ENCODE peak calls at places on chromosomes 12 and 14, in nine cellular contexts. One of them, this sample, is unnamed.

GRCh38 chr14:79551591-79551990 is 659.7 kb downstream of the DIO2 start:
- DNase-seq in tibial artery: no peak
- DNase-seq in CD4-positive, alpha-beta memory T cell: no peak
- DNase-seq in K562: no peak
- DNase-seq in activated T-helper 1 cell treated with anti-CD3 and anti-CD28 coated beads, Interleukin-2, amount 50 U/mL, for 16 hours: no peak
- DNase-seq in NCI-H774: no peak
- DNase-seq in HL-60: no peak
- DNase-seq in NCI-H226: no peak
- DNase-seq in stimulated activated CD8-positive, alpha-beta memory T cell treated with anti-CD3 and anti-CD28 coated beads, Interleukin-7, amount 100 ng/mL, for 24 hours: no peak
- DNase-seq in this sample: no peak

GRCh38 chr12:130673036-130673705 is 42.9 kb downstream of the RIMBP2 start:
- DNase-seq in tibial artery: no peak
- DNase-seq in CD4-positive, alpha-beta memory T cell: no peak
- DNase-seq in K562: no peak
- DNase-seq in activated T-helper 1 cell treated with anti-CD3 and anti-CD28 coated beads, Interleukin-2, amount 50 U/mL, for 16 hours: no peak
- DNase-seq in NCI-H774: no peak
- DNase-seq in HL-60: no peak
- DNase-seq in NCI-H226: no peak
- DNase-seq in stimulated activated CD8-positive, alpha-beta memory T cell treated with anti-CD3 and anti-CD28 coated beads, Interleukin-7, amount 100 ng/mL, for 24 hours: no peak
- DNase-seq in this sample: no peak

GRCh38 chr12:92987846-92988621 is 58.9 kb upstream of the EEA1 start:
- DNase-seq in tibial artery: peak
- DNase-seq in CD4-positive, alpha-beta memory T cell: no peak
- DNase-seq in K562: no peak
- DNase-seq in activated T-helper 1 cell treated with anti-CD3 and anti-CD28 coated beads, Interleukin-2, amount 50 U/mL, for 16 hours: no peak
- DNase-seq in NCI-H774: no peak
- DNase-seq in HL-60: peak
- DNase-seq in NCI-H226: no peak
- DNase-seq in stimulated activated CD8-positive, alpha-beta memory T cell treated with anti-CD3 and anti-CD28 coated beads, Interleukin-7, amount 100 ng/mL, for 24 hours: no peak
- DNase-seq in this sample: no peak

GRCh38 chr14:85131523-85131922 is 398.4 kb upstream of the FLRT2 start:
- DNase-seq in tibial artery: no peak
- DNase-seq in CD4-positive, alpha-beta memory T cell: no peak
- DNase-seq in K562: no peak
- DNase-seq in activated T-helper 1 cell treated with anti-CD3 and anti-CD28 coated beads, Interleukin-2, amount 50 U/mL, for 16 hours: no peak
- DNase-seq in NCI-H774: no peak
- DNase-seq in HL-60: no peak
- DNase-seq in NCI-H226: no peak
- DNase-seq in stimulated activated CD8-positive, alpha-beta memory T cell treated with anti-CD3 and anti-CD28 coated beads, Interleukin-7, amount 100 ng/mL, for 24 hours: no peak
- DNase-seq in this sample: no peak

GRCh38 chr12:10140001-10140400 is 10.0 kb upstream of the CLEC7A start:
- DNase-seq in tibial artery: no peak
- DNase-seq in CD4-positive, alpha-beta memory T cell: peak
- DNase-seq in K562: peak
- DNase-seq in activated T-helper 1 cell treated with anti-CD3 and anti-CD28 coated beads, Interleukin-2, amount 50 U/mL, for 16 hours: no peak
- DNase-seq in NCI-H774: no peak
- DNase-seq in HL-60: peak
- DNase-seq in NCI-H226: peak
- DNase-seq in stimulated activated CD8-positive, alpha-beta memory T cell treated with anti-CD3 and anti-CD28 coated beads, Interleukin-7, amount 100 ng/mL, for 24 hours: no peak
- DNase-seq in this sample: peak

GRCh38 chr12:59733200-59733599 is 137.4 kb downstream of the SLC16A7 start:
- DNase-seq in tibial artery: no peak
- DNase-seq in CD4-positive, alpha-beta memory T cell: no peak
- DNase-seq in K562: no peak
- DNase-seq in activated T-helper 1 cell treated with anti-CD3 and anti-CD28 coated beads, Interleukin-2, amount 50 U/mL, for 16 hours: no peak
- DNase-seq in NCI-H774: no peak
- DNase-seq in HL-60: no peak
- DNase-seq in NCI-H226: no peak
- DNase-seq in stimulated activated CD8-positive, alpha-beta memory T cell treated with anti-CD3 and anti-CD28 coated beads, Interleukin-7, amount 100 ng/mL, for 24 hours: no peak
- DNase-seq in this sample: no peak

GRCh38 chr14:104326848-104327247 is 188.5 kb downstream of the KIF26A start:
- DNase-seq in tibial artery: peak
- DNase-seq in CD4-positive, alpha-beta memory T cell: no peak
- DNase-seq in K562: no peak
- DNase-seq in activated T-helper 1 cell treated with anti-CD3 and anti-CD28 coated beads, Interleukin-2, amount 50 U/mL, for 16 hours: no peak
- DNase-seq in NCI-H774: peak
- DNase-seq in HL-60: no peak
- DNase-seq in NCI-H226: no peak
- DNase-seq in stimulated activated CD8-positive, alpha-beta memory T cell treated with anti-CD3 and anti-CD28 coated beads, Interleukin-7, amount 100 ng/mL, for 24 hours: no peak
- DNase-seq in this sample: no peak

GRCh38 chr12:25743679-25744078 is 190.6 kb upstream of the LMNTD1 start:
- DNase-seq in tibial artery: no peak
- DNase-seq in CD4-positive, alpha-beta memory T cell: no peak
- DNase-seq in K562: no peak
- DNase-seq in activated T-helper 1 cell treated with anti-CD3 and anti-CD28 coated beads, Interleukin-2, amount 50 U/mL, for 16 hours: no peak
- DNase-seq in NCI-H774: no peak
- DNase-seq in HL-60: no peak
- DNase-seq in NCI-H226: no peak
- DNase-seq in stimulated activated CD8-positive, alpha-beta memory T cell treated with anti-CD3 and anti-CD28 coated beads, Interleukin-7, amount 100 ng/mL, for 24 hours: no peak
- DNase-seq in this sample: no peak